ENCODE peak calls at places on chromosomes 1 and 21, in nine cellular contexts. G, A, R, I, O, J, C, U and Q are unnamed samples. For H3K4me1, the result is how much of the 10 kb centered on the place peaks cover.

GRCh38 chr1:18875107-18875795 is 15.8 kb upstream of the TAS1R2 start:
- DNase-seq in G (peak), A (peak), R (no peak), I (peak), O (peak), J (peak), C (peak), U (peak), Q (peak)

GRCh38 chr1:241707442-241707841 is 55.4 kb downstream of the WDR64 start:
- DNase-seq in G (no peak), A (no peak), R (no peak), I (no peak), O (no peak), J (no peak), C (no peak), U (no peak), Q (no peak)

GRCh38 chr1:153659656-153660055 is 1.2 kb downstream of the SNAPIN start:
- DNase-seq in G (no peak), A (no peak), R (no peak), I (peak), O (no peak), J (no peak), C (no peak), U (no peak), Q (no peak)

GRCh38 chr1:89844860-89845259 is 24.0 kb downstream of the LRRC8D start:
- DNase-seq in G (no peak), A (no peak), R (no peak), I (no peak), O (no peak), J (no peak), C (no peak), U (no peak), Q (no peak)

GRCh38 chr21:44463716-44464115 is 8.4 kb downstream of the LRRC3 start:
- DNase-seq in G (no peak), A (no peak), R (no peak), I (no peak), O (no peak), J (no peak), C (no peak), U (no peak), Q (no peak)

GRCh38 chr1:43083375-43083774 is 88.7 kb downstream of the EBNA1BP2 start:
- DNase-seq in G (no peak), A (no peak), R (no peak), I (no peak), O (no peak), J (no peak), C (no peak), U (no peak), Q (no peak)

GRCh38 chr1:196193891-196194559 is 414.2 kb downstream of the KCNT2 start:
- DNase-seq in G (no peak), A (no peak), R (no peak), I (no peak), O (no peak), J (no peak), C (no peak), U (no peak), Q (no peak)

GRCh38 chr1:177077734-177078489 is 86.6 kb downstream of the ASTN1 start:
- DNase-seq in G (no peak), A (no peak), R (no peak), I (no peak), O (no peak), J (no peak), C (no peak), U (no peak), Q (no peak)

GRCh38 chr1:112397051-112397471 is 1.0 kb downstream of the CTTNBP2NL start:
- DNase-seq in G (no peak), A (no peak), R (no peak), I (no peak), O (no peak), J (no peak), C (no peak), U (no peak), Q (no peak)

GRCh38 chr1:35499652-35500176 is 57.5 kb downstream of the KIAA0319L start:
- DNase-seq in G (no peak), A (no peak), R (no peak), I (no peak), O (peak), J (no peak), C (no peak), U (peak), Q (no peak)

GRCh38 chr1:119808491-119808890 is 2.8 kb downstream of the REG4 start:
- DNase-seq in G (no peak), A (no peak), R (no peak), I (no peak), O (no peak), J (no peak), C (no peak), U (no peak), Q (no peak)

GRCh38 chr1:31244326-31244725 is 4.6 kb upstream of the NKAIN1 start:
- DNase-seq in G (no peak), A (no peak), R (no peak), I (no peak), O (no peak), J (no peak), C (no peak), U (no peak), Q (no peak)

GRCh38 chr1:31310131-31310530 is 13.3 kb downstream of the ZCCHC17 start:
- DNase-seq in G (no peak), A (no peak), R (no peak), I (no peak), O (no peak), J (no peak), C (no peak), U (no peak), Q (no peak)

GRCh38 chr1:156496211-156496761 is 4.3 kb downstream of the MEF2D start:
- DNase-seq in G (no peak), A (no peak), R (no peak), I (peak), O (no peak), J (no peak), C (no peak), U (no peak), Q (no peak)

GRCh38 chr1:155285631-155286044 is 8.4 kb downstream of the HCN3 start:
- DNase-seq in G (no peak), A (no peak), R (no peak), I (no peak), O (no peak), J (no peak), C (no peak), U (no peak), Q (no peak)

GRCh38 chr1:24901791-24902470 is 28.1 kb downstream of the RUNX3 start:
- DNase-seq in G (no peak), A (no peak), R (no peak), I (peak), O (no peak), J (peak), C (no peak), U (no peak), Q (peak)

GRCh38 chr1:31568895-31569655 is 7.2 kb upstream of the TINAGL1 start:
- DNase-seq in G (peak), A (no peak), R (no peak), I (peak), O (no peak), J (peak), C (no peak), U (no peak), Q (peak)

GRCh38 chr1:178552856-178553255 is 39.9 kb downstream of the TEX35 start:
- DNase-seq in G (no peak), A (no peak), R (no peak), I (no peak), O (no peak), J (no peak), C (no peak), U (no peak), Q (no peak)

GRCh38 chr1:93575586-93576271 is 105.9 kb downstream of the BCAR3 start:
- DNase-seq in G (no peak), A (peak), R (no peak), I (no peak), O (no peak), J (no peak), C (no peak), U (no peak), Q (no peak)

GRCh38 chr1:30929135-30929889 is 20.8 kb upstream of the SDC3 start:
- DNase-seq in G (no peak), A (peak), R (no peak), I (no peak), O (peak), J (no peak), C (no peak), U (peak), Q (peak)

GRCh38 chr1:18583326-18583941 is 47.2 kb upstream of the PAX7 start:
- DNase-seq in G (peak), A (no peak), R (no peak), I (no peak), O (no peak), J (no peak), C (no peak), U (no peak), Q (no peak)

GRCh38 chr21:31034378-31034777 is 3.9 kb downstream of the KRTAP19-8 start:
- DNase-seq in G (no peak), A (no peak), R (no peak), I (no peak), O (no peak), J (no peak), C (no peak), U (no peak), Q (no peak)

GRCh38 chr1:91148641-91149069 is 126.8 kb upstream of the ZNF644 start:
- DNase-seq in G (no peak), A (no peak), R (no peak), I (no peak), O (no peak), J (no peak), C (no peak), U (no peak), Q (no peak)

GRCh38 chr1:57316291-57316690 is 107.6 kb downstream of the DAB1 start:
- DNase-seq in G (no peak), A (no peak), R (no peak), I (no peak), O (no peak), J (no peak), C (no peak), U (no peak), Q (no peak)

GRCh38 chr1:206631085-206631509 is 4.2 kb upstream of the DYRK3 start:
- DNase-seq in G (peak), A (no peak), R (peak), I (no peak), O (peak), J (no peak), C (peak), U (peak), Q (no peak)

GRCh38 chr21:38298833-38299232 is 42.0 kb downstream of the KCNJ15 start:
- DNase-seq in G (no peak), A (no peak), R (no peak), I (no peak), O (no peak), J (no peak), C (no peak), U (no peak), Q (no peak)
- H3K4me1 ChIP-seq in G (under half), A (under half), R (under half), I (under half), O (under half), J (half or more), C (under half), U (under half), Q (under half)

DNA sequence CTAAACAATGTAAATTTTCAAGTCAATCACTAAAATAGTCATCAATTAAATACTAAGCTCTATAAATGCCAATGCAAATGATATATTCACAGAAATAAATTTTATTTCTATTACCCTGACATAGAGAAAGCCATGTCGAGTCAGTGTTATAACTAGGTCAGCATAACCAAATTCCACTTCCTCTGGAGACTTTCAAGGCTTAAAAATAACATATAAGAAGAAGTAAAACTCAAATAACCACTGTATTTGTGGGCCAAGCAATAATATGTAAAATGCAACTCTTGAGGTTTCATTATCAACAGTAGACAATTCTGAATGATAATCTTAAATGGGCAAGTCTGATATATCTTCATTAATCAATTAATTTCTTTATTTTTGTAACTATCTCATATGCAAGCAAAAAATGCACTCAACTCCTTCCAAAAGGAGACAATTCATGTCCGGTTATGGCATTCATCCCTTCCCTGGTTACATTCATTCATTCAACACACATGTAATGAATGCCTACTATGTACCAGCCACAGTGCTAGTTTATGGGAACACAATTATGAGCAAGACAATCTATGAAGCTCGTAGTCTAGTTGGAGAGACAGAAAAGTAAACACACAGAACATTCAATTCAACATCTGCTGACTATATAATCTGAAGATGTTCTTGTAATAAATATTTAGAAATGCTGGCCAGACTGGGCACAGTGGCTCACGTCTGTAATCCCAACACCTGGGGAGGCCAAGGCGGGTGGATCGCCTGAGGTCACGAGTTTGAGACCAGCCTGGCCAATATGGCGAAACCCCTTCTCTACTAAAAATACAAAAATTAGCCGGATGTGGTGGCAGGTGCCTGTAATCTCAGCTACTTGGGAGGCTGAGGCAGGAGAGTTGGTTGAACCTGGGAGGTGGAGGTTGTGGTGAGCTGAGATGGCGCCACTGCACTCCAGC is 37.1 kb upstream of the CAP1 start:
- DNase-seq in G (no peak), A (no peak), R (peak), I (no peak), O (no peak), J (no peak), C (no peak), U (no peak), Q (no peak)
- H3K4me3 ChIP-seq in G (no peak), A (no peak), R (peak), I (no peak), O (no peak), J (no peak), C (no peak), U (no peak), Q (no peak)

GRCh38 chr1:7539772-7540175 is 231.3 kb upstream of the VAMP3 start:
- DNase-seq in G (no peak), A (no peak), R (no peak), I (peak), O (peak), J (peak), C (peak), U (peak), Q (no peak)
- TF ChIP-seq CTCF in G (peak), A (no peak), R (peak), I (peak), O (peak), J (peak), C (peak), U (peak), Q (peak)

GRCh38 chr1:67834246-67834877 is 1.1 kb upstream of the GNG12 start:
- DNase-seq in G (no peak), A (no peak), R (no peak), I (no peak), O (no peak), J (no peak), C (no peak), U (no peak), Q (no peak)

GRCh38 chr1:67840449-67840848 is 7.2 kb upstream of the GNG12 start:
- DNase-seq in G (no peak), A (no peak), R (no peak), I (no peak), O (no peak), J (no peak), C (no peak), U (no peak), Q (no peak)

GRCh38 chr1:67836769-67837168 is 3.5 kb upstream of the GNG12 start:
- DNase-seq in G (no peak), A (no peak), R (no peak), I (no peak), O (no peak), J (no peak), C (no peak), U (no peak), Q (no peak)

GRCh38 chr1:67835663-67836452 is 2.6 kb upstream of the GNG12 start:
- DNase-seq in G (no peak), A (no peak), R (no peak), I (no peak), O (no peak), J (no peak), C (no peak), U (no peak), Q (no peak)

DNA sequence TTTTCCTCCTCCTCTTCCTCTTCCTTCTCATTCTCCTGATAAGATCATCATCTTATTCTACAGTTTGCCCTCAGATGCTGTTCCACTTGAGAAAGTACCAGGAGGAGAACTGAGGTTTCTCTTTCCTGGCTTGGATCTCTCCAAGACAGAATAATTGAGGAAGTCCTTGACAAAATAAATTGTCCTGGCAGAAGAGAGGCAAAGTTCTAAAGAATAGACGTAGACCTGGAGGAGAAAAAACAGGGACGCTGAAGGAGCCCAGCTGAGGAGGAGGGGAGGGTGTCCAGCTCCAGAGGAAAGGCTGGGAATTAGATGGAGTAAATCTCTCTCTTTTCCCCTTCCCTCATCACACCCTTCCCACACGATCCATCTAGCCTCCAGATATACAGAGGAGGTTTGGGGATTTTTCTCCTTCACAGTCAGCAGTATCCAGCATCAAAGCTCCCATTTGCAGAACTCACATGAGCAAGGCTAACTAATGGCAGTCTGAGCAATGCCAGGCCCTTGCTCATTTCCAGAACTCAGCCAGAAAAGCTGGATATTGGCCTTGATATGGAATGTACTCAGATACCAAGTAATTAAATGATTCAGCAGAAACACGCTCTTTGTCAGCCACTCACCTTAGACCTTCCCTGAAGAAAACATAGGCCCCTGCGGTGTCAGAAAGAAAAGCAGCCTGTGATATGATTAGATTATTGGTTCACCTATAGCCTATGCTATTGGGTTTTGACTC is 5.1 kb upstream of the GNG12 start:
- DNase-seq in G (no peak), A (no peak), R (no peak), I (no peak), O (no peak), J (no peak), C (no peak), U (no peak), Q (no peak)
- H3K4me1 ChIP-seq in G (under half), A (under half), R (under half), I (under half), O (under half), J (under half), C (under half), U (under half), Q (under half)

GRCh38 chr1:219910716-219911115 is 17.6 kb downstream of the SLC30A10 start:
- DNase-seq in G (no peak), A (no peak), R (no peak), I (no peak), O (no peak), J (no peak), C (no peak), U (no peak), Q (no peak)

GRCh38 chr1:219906924-219907771 is 21.2 kb downstream of the SLC30A10 start:
- DNase-seq in G (no peak), A (no peak), R (no peak), I (no peak), O (no peak), J (no peak), C (no peak), U (peak), Q (no peak)

GRCh38 chr1:219907772-219908070 is 20.6 kb downstream of the SLC30A10 start:
- DNase-seq in G (no peak), A (no peak), R (no peak), I (no peak), O (no peak), J (no peak), C (no peak), U (no peak), Q (no peak)

GRCh38 chr1:219909476-219909875 is 18.9 kb downstream of the SLC30A10 start:
- DNase-seq in G (no peak), A (no peak), R (no peak), I (no peak), O (no peak), J (no peak), C (no peak), U (no peak), Q (no peak)

GRCh38 chr1:219908170-219908569 is 20.2 kb downstream of the SLC30A10 start:
- DNase-seq in G (no peak), A (no peak), R (no peak), I (no peak), O (no peak), J (no peak), C (no peak), U (no peak), Q (no peak)
- H3K4me3 ChIP-seq in G (no peak), A (no peak), R (no peak), I (no peak), O (no peak), J (no peak), C (no peak), U (no peak), Q (no peak)

DNA sequence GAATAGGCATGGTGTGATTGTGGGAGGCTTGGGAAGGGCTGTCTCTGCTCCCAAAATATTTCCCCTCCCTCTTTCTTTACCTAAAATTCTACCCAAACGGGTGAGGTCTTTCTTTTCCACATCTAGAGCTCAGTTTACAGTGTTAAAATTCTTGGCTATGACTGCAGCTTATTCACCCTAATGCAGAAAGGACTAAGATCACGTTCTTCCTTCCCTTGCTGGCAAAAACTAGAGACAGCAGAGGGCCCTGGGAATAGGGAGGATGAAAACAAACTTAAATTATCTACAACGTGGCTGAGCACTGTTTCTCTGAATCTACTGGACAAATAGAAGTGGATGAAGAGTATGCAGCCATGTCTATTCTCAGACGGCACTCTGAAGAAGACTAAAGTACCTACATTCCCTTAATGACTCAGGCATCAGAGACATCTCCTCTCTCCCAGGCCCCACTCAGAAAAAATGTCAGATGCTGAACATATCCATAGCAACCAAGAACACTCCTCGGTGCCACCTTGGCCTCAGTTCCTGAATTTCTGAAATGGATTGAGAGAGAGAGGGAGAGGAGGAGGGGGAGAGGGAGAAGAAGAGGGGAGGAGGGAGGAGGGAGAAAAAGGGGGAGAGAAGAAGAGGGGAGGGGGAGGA is 16.1 kb upstream of the OVAAL start:
- DNase-seq in G (no peak), A (no peak), R (no peak), I (no peak), O (no peak), J (no peak), C (no peak), U (no peak), Q (no peak)
- TF ChIP-seq CTCF in G (no peak), A (no peak), R (no peak), I (no peak), O (no peak), J (no peak), C (no peak), U (no peak), Q (no peak)

DNA sequence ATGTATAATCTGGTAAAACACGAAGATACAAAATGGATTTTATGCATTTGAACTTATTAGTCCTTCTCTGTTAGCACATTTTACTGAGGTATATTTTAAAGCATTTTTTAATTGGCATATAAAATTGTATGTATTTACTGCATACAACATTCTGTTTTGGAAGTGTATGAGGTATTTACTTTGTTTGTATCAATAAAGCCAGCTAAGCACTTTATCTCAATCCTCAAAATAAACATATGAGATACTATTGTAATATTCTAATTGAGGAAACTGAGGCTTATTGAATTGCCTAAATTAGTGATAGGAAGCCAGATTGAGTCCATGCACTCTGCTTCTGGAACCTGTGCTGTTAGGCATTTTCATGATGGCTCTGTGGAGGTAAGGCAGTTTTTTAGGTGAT is 65.6 kb downstream of the MTR start:
- DNase-seq in G (no peak), A (no peak), R (no peak), I (no peak), O (no peak), J (no peak), C (no peak), U (no peak), Q (no peak)
- H3K4me1 ChIP-seq in G (under half), A (half or more), R (under half), I (under half), O (under half), J (under half), C (under half), U (under half), Q (under half)